ENCODE peak calls at places on chromosomes 12 and 14, in four cellular contexts. One of them, this sample, is unnamed.

GRCh38 chr14:90553298-90553920 is 156.6 kb downstream of the CALM1 start:
- DNase-seq in fibroblast of the conjunctiva: no peak
- DNase-seq in germinal center: no peak
- DNase-seq in lower leg skin: no peak
- DNase-seq in this sample: no peak

GRCh38 chr12:18567787-18568186 is 170.0 kb downstream of the PLCZ1 start:
- DNase-seq in fibroblast of the conjunctiva: no peak
- DNase-seq in germinal center: no peak
- DNase-seq in lower leg skin: no peak
- DNase-seq in this sample: no peak

GRCh38 chr14:106622200-106622745 is 1095.9 kb downstream of the TMEM121 start:
- DNase-seq in germinal center: no peak
- DNase-seq in lower leg skin: no peak
- DNase-seq in fibroblast of the conjunctiva: no peak
- DNase-seq in this sample: no peak

GRCh38 chr14:53273671-53274072 is 120.5 kb upstream of the DDHD1 start:
- DNase-seq in fibroblast of the conjunctiva: no peak
- DNase-seq in germinal center: no peak
- DNase-seq in lower leg skin: no peak
- DNase-seq in this sample: no peak

GRCh38 chr12:109888179-109889020 is 8.1 kb upstream of the GLTP start:
- DNase-seq in lower leg skin: peak
- DNase-seq in fibroblast of the conjunctiva: peak
- DNase-seq in germinal center: no peak
- DNase-seq in this sample: no peak

GRCh38 chr12:24596768-24597388 is 352.0 kb downstream of the BCAT1 start:
- DNase-seq in lower leg skin: no peak
- DNase-seq in germinal center: peak
- DNase-seq in fibroblast of the conjunctiva: peak
- DNase-seq in this sample: no peak

GRCh38 chr12:96462571-96463280 is 26.7 kb upstream of the CFAP54 start:
- DNase-seq in lower leg skin: no peak
- DNase-seq in fibroblast of the conjunctiva: no peak
- DNase-seq in germinal center: no peak
- DNase-seq in this sample: no peak

GRCh38 chr12:52740591-52740990 is 36.6 kb downstream of the KRT76 start:
- DNase-seq in fibroblast of the conjunctiva: no peak
- DNase-seq in lower leg skin: no peak
- DNase-seq in germinal center: no peak
- DNase-seq in this sample: no peak

GRCh38 chr14:103517626-103518415 is 4.8 kb downstream of the CKB start:
- DNase-seq in fibroblast of the conjunctiva: no peak
- DNase-seq in lower leg skin: no peak
- DNase-seq in germinal center: no peak
- DNase-seq in this sample: no peak

GRCh38 chr12:40229690-40230651 is 5.2 kb downstream of the LRRK2 start:
- DNase-seq in germinal center: no peak
- DNase-seq in lower leg skin: no peak
- DNase-seq in fibroblast of the conjunctiva: no peak
- DNase-seq in this sample: no peak

GRCh38 chr14:49863483-49864262 is 11.1 kb upstream of the NEMF start:
- DNase-seq in germinal center: no peak
- DNase-seq in lower leg skin: no peak
- DNase-seq in fibroblast of the conjunctiva: no peak
- DNase-seq in this sample: no peak

GRCh38 chr14:19918553-19919264 is 1.7 kb upstream of the OR4K5 start:
- DNase-seq in fibroblast of the conjunctiva: no peak
- DNase-seq in lower leg skin: no peak
- DNase-seq in germinal center: no peak
- DNase-seq in this sample: no peak

GRCh38 chr12:111068281-111068680 is 147.9 kb upstream of the MYL2 start:
- DNase-seq in germinal center: no peak
- DNase-seq in lower leg skin: no peak
- DNase-seq in fibroblast of the conjunctiva: no peak
- DNase-seq in this sample: no peak

GRCh38 chr12:75909714-75910451 is 121.7 kb downstream of the PHLDA1 start:
- DNase-seq in germinal center: no peak
- DNase-seq in fibroblast of the conjunctiva: no peak
- DNase-seq in lower leg skin: no peak
- DNase-seq in this sample: no peak

GRCh38 chr14:60807247-60807646 is 72.7 kb downstream of the MNAT1 start:
- DNase-seq in germinal center: no peak
- DNase-seq in lower leg skin: no peak
- DNase-seq in fibroblast of the conjunctiva: no peak
- DNase-seq in this sample: no peak

GRCh38 chr12:72274926-72275325 is 2.8 kb downstream of the TRHDE start:
- DNase-seq in germinal center: no peak
- DNase-seq in lower leg skin: no peak
- DNase-seq in fibroblast of the conjunctiva: no peak
- DNase-seq in this sample: no peak

This sample was measured in type B pancreatic cell.